ENCODE peak calls at places on chromosome 20, in four cellular contexts. E is HepG2, H is K562, Y is WTC11. P is an unnamed sample.
A peak's percentile ranks its signal among the peaks of the same experiment; 100 is the strongest.

GRCh38 chr20:4011226-4011975 is 4.0 kb downstream of the RNF24 start:
- DNase-seq in E (no peak), H (no peak), Y (no peak), P (no peak)

GRCh38 chr20:62080249-62080993 is 14.7 kb upstream of the TAF4 start:
- DNase-seq in E (no peak), H (no peak), Y (no peak), P (no peak)

GRCh38 chr20:47181056-47181862 is 175.2 kb downstream of the ZMYND8 start:
- DNase-seq in E (peak; percentile 92), H (peak; percentile 82), Y (peak; percentile 38), P (peak; percentile 45)

GRCh38 chr20:21981607-21982344 is 276.3 kb downstream of the PAX1 start:
- DNase-seq in E (peak; percentile 65), H (no peak), Y (no peak), P (no peak)

GRCh38 chr20:39214778-39215177 is 252.6 kb downstream of the DHX35 start:
- DNase-seq in E (no peak), H (no peak), Y (peak; percentile 42), P (peak; percentile 42)

GRCh38 chr20:37393196-37393862 is 47.4 kb downstream of the SRC start:
- DNase-seq in E (no peak), H (no peak), Y (peak; percentile 7), P (peak; percentile 69)

GRCh38 chr20:62366370-62367135 is 559 bp downstream of the LAMA5 start:
- DNase-seq in E (peak; percentile 61), H (peak; percentile 79), Y (peak; percentile 87), P (peak; percentile 82)

GRCh38 chr20:4780245-4780644 is 58.5 kb downstream of the PRND start:
- DNase-seq in E (no peak), H (no peak), Y (no peak), P (no peak)

GRCh38 chr20:63032026-63032800 is 25.4 kb upstream of the BHLHE23 start:
- DNase-seq in E (no peak), H (no peak), Y (peak; percentile 10), P (no peak)

GRCh38 chr20:7980332-7981046 is 39.1 kb downstream of the TMX4 start:
- DNase-seq in E (peak; percentile 79), H (peak; percentile 21), Y (peak; percentile 17), P (peak; percentile 33)

GRCh38 chr20:49411221-49411925 is 71.1 kb downstream of the KCNB1 start:
- DNase-seq in E (no peak), H (peak; percentile 58), Y (no peak), P (no peak)

GRCh38 chr20:49361872-49362663 is 84.2 kb upstream of the ZNFX1 start:
- DNase-seq in E (no peak), H (no peak), Y (no peak), P (no peak)

GRCh38 chr20:3846378-3846739 is 275 bp upstream of the MAVS start:
- DNase-seq in E (no peak), H (no peak), Y (no peak), P (no peak)

GRCh38 chr20:9609892-9610502 is 95.6 kb downstream of the LAMP5 start:
- DNase-seq in E (peak; percentile 65), H (peak; percentile 47), Y (peak; percentile 76), P (peak; percentile 32)

GRCh38 chr20:13113731-13114130 is 105.0 kb downstream of the SPTLC3 start:
- DNase-seq in E (no peak), H (no peak), Y (no peak), P (no peak)

GRCh38 chr20:33280000-33280680 is 2.9 kb upstream of the BPIFB1 start:
- DNase-seq in E (peak; percentile 53), H (no peak), Y (no peak), P (no peak)

GRCh38 chr20:46539113-46539512 is 11.3 kb downstream of the OCSTAMP start:
- DNase-seq in E (no peak), H (no peak), Y (no peak), P (no peak)

GRCh38 chr20:7496394-7497111 is 443.7 kb downstream of the HAO1 start:
- DNase-seq in E (no peak), H (no peak), Y (no peak), P (no peak)

GRCh38 chr20:33209789-33210188 is 7.4 kb upstream of the BPIFA3 start:
- DNase-seq in E (peak; percentile 74), H (peak; percentile 81), Y (peak; percentile 87), P (no peak)

GRCh38 chr20:6231551-6231950 is 108.7 kb upstream of the FERMT1 start:
- DNase-seq in E (no peak), H (no peak), Y (no peak), P (no peak)

GRCh38 chr20:36182604-36183154 is 28.1 kb downstream of the EPB41L1 start:
- DNase-seq in E (peak; percentile 84), H (no peak), Y (no peak), P (no peak)

GRCh38 chr20:18749528-18749927 is 64.1 kb upstream of the SCP2D1 start:
- DNase-seq in E (no peak), H (no peak), Y (no peak), P (no peak)

GRCh38 chr20:18750735-18751134 is 62.8 kb upstream of the SCP2D1 start:
- DNase-seq in E (peak; percentile 42), H (no peak), Y (no peak), P (no peak)

GRCh38 chr20:18754030-18754659 is 59.4 kb upstream of the SCP2D1 start:
- DNase-seq in E (no peak), H (no peak), Y (no peak), P (no peak)
- TF ChIP-seq FOXJ3 in E (no peak), H (no peak), Y (no peak), P (no peak)

GRCh38 chr20:11158146-11158545 is 484.3 kb upstream of the JAG1 start:
- DNase-seq in E (no peak), H (no peak), Y (no peak), P (no peak)
- TF ChIP-seq FOXJ3 in E (no peak), H (no peak), Y (no peak), P (no peak)

DNA sequence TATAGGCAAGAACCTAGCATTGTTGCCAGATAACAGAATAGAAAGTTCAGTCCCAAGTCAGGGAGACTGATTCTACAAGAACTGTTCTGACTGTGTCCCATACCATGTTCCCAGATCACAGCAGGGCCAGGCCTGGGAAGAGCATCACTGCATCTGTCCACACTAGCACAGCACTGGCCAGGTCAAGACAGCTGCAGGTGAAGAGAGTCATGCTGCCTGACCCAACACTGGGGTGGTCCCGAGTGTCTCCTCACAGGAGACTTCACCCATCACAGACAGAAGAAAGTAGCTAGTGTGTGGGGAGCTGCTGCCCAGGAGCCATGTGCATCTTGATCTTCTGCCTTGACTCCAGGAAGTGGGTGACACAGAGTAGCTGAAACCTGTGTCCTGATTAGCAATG is 1.3 kb upstream of the CST9L start:
- DNase-seq in E (no peak), H (no peak), Y (no peak), P (no peak)
- TF ChIP-seq FOXJ3 in E (no peak), H (no peak), Y (no peak), P (no peak)

GRCh38 chr20:53676987-53677386 is 83.3 kb upstream of the ZNF217 start:
- DNase-seq in E (no peak), H (no peak), Y (no peak), P (no peak)

GRCh38 chr20:53677447-53678314 is 84.0 kb upstream of the ZNF217 start:
- DNase-seq in E (peak; percentile 92), H (peak; percentile 90), Y (peak; percentile 35), P (no peak)

GRCh38 chr20:53678315-53678989 is 84.8 kb upstream of the ZNF217 start:
- DNase-seq in E (no peak), H (no peak), Y (no peak), P (no peak)

GRCh38 chr20:53679597-53680309 is 86.1 kb upstream of the ZNF217 start:
- DNase-seq in E (peak; percentile 50), H (no peak), Y (no peak), P (no peak)

GRCh38 chr20:53678990-53679596 is 85.5 kb upstream of the ZNF217 start:
- DNase-seq in E (peak; percentile 35), H (peak; percentile 25), Y (no peak), P (no peak)
- TF ChIP-seq FOXJ3 in E (no peak), H (no peak), Y (no peak), P (no peak)

DNA sequence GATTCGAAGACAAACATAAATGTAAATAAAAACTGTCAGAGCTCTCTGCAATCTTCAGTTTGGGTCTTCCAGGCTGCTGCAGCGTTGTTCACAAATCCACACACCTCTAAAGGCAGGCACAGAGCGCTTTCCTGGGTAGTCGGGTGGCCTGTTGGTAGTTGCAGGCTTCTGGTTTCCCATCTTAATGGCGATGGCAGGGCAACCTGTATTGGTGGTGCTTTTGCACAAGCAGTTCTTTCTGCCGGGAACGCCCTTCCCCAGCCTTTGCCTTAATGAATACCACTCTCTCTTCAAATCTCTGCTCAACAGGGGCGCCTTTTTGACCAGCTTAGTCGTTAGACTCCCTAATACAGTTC is 723 bp upstream of the IFT52 start:
- DNase-seq in E (peak; percentile 30), H (peak; percentile 40), Y (peak; percentile 19), P (peak; percentile 51)
- TF ChIP-seq FOXJ3 in E (no peak), H (no peak), Y (no peak), P (no peak)

DNA sequence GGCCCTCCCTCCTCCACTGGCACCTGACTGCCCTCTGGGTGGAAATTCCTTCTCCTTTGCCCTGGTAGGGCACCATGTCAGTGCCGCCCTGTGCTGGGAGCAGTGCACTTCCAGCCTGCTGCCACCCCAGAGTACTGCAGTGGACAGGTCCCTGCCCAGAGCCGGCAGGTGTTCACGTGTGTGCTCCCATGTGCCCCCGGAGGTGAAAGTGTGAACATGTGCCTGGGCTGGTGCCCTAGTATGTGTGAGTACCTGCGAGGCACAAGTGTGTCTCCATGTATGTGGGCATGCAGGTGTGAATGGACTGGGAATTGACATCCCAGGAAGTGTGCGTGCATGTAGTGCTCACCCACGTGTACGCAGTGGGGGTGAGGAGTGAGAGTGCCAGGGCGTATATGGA is 29.4 kb downstream of the SDCBP2 start:
- DNase-seq in E (no peak), H (peak; percentile 16), Y (peak; percentile 79), P (peak; percentile 67)
- TF ChIP-seq FOXJ3 in E (no peak), H (no peak), Y (no peak), P (no peak)

GRCh38 chr20:64078934-64079272 is 415 bp downstream of the RGS19 start:
- DNase-seq in E (no peak), H (no peak), Y (no peak), P (no peak)

GRCh38 chr20:64080013-64080812 is at the start of gene OPRL1:
- DNase-seq in E (no peak), H (no peak), Y (no peak), P (no peak)

GRCh38 chr20:64080813-64081619 is 1.1 kb downstream of the OPRL1 start:
- DNase-seq in E (no peak), H (no peak), Y (no peak), P (no peak)

GRCh38 chr20:64077876-64078551 is 1.3 kb downstream of the RGS19 start:
- DNase-seq in E (no peak), H (no peak), Y (no peak), P (no peak)

DNA sequence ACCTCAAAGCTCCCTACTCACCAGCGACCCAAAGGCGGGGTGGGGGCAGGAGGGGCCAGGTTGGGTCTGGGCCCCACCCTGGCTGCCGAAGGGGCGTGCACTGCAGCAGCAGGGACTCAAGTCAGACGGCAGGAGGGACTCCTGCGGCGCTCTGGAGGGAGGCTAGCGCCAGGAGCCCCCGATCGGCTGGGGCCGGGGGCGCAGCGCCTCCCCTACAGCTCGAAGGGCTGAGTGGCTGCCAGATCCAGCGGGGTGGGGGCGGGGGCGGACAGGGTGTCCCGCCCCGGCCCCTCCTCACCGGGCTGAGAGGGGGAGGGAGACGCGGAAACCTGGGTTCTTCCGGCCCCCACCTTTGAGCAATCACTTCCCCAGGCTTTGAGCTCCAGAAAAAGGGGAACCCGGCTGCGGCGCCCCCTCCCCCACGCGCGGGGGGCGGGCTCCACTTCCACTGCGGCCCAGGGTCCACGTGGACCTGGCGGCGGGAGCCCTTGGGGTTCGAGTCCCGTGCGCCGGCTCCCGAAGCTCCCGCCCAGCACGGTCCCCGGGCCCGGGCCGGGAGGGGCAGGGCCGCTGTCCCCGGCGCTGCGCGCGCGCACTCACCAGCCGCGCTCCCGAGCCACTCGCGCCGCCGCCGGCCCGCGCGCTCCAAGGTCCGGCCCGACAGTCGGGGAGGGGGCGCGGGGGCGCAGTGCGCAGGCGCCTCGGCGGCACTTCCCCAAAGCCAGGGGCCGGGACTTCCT is at the start of gene RGS19:
- DNase-seq in E (peak; percentile 70), H (peak; percentile 88), Y (peak; percentile 75), P (peak; percentile 96)
- TF ChIP-seq FOXJ3 in E (no peak), H (no peak), Y (no peak), P (no peak)